ENCODE peak calls at places on chromosomes 11 and 22, in five cellular contexts. D is Peyer's patch, B is astrocyte of the cerebellum, Y is spleen, W is IMR-90. K is an unnamed sample.
A peak's percentile ranks its signal among the peaks of the same experiment; 100 is the strongest.

GRCh38 chr11:15412054-15412453 is 297.3 kb downstream of the INSC start:
- DNase-seq in B (no peak), D (no peak), W (no peak), Y (no peak), K (no peak)

GRCh38 chr22:44337658-44338004 is 24.9 kb upstream of the SHISAL1 start:
- DNase-seq in D (no peak), B (no peak), Y (no peak), W (peak; percentile 75), K (no peak)

GRCh38 chr22:17743661-17744411 is 30.4 kb downstream of the BID start:
- DNase-seq in Y (peak; percentile 68), W (no peak), B (no peak), D (no peak), K (no peak)

GRCh38 chr22:23230348-23231068 is 50.2 kb downstream of the BCR start:
- DNase-seq in Y (peak; percentile 35), W (no peak), B (no peak), D (peak; percentile 22), K (no peak)

GRCh38 chr11:106695506-106695905 is 322.8 kb downstream of the GUCY1A2 start:
- DNase-seq in Y (no peak), W (peak; percentile 83), D (no peak), B (no peak), K (peak; percentile 43)

GRCh38 chr11:34475656-34476055 is 36.9 kb downstream of the CAT start:
- DNase-seq in Y (no peak), B (no peak), D (no peak), W (no peak), K (no peak)

GRCh38 chr11:101797335-101797734 is 117.5 kb upstream of the CEP126 start:
- DNase-seq in Y (no peak), D (no peak), W (peak; percentile 70), B (no peak), K (no peak)

GRCh38 chr11:44112083-44112865 is 16.8 kb downstream of the EXT2 start:
- DNase-seq in D (no peak), Y (no peak), W (peak; percentile 76), B (peak; percentile 9), K (no peak)

GRCh38 chr11:96122601-96123044 is 198.7 kb upstream of the MTMR2 start:
- DNase-seq in W (peak; percentile 35), D (no peak), Y (no peak), B (peak; percentile 75), K (no peak)

GRCh38 chr11:17275376-17276235 is 933 bp upstream of the NUCB2 start:
- DNase-seq in B (no peak), D (no peak), W (no peak), Y (no peak), K (no peak)

GRCh38 chr11:17828311-17828751 is 93.8 kb downstream of the KCNC1 start:
- DNase-seq in W (peak; percentile 59), D (no peak), Y (no peak), B (no peak), K (no peak)

GRCh38 chr11:119134389-119134978 is 13.1 kb downstream of the HINFP start:
- DNase-seq in D (no peak), Y (no peak), W (no peak), B (no peak), K (no peak)

GRCh38 chr11:28559497-28559896 is 451.3 kb downstream of the METTL15 start:
- DNase-seq in D (no peak), Y (no peak), W (peak; percentile 83), B (peak; percentile 28), K (no peak)

GRCh38 chr11:73402834-73403185 is 26.6 kb downstream of the RELT start:
- DNase-seq in Y (no peak), W (no peak), B (no peak), D (no peak), K (no peak)

GRCh38 chr11:86205415-86206268 is 38.9 kb upstream of the EED start:
- DNase-seq in D (no peak), W (no peak), B (no peak), Y (no peak), K (no peak)

GRCh38 chr22:26674211-26675190 is 17.1 kb downstream of the MIAT start:
- DNase-seq in B (no peak), Y (peak; percentile 84), W (no peak), D (no peak), K (no peak)
- TF ChIP-seq CTCF in B (no peak), Y (no peak), W (no peak), D (no peak), K (no peak)

GRCh38 chr22:29997516-29997915 is 82.7 kb upstream of the HORMAD2 start:
- DNase-seq in W (no peak), Y (no peak), B (no peak), D (no peak), K (no peak)

GRCh38 chr22:30001459-30001858 is 78.8 kb upstream of the HORMAD2 start:
- DNase-seq in Y (no peak), B (no peak), W (no peak), D (no peak), K (no peak)

GRCh38 chr22:30000566-30000965 is 79.7 kb upstream of the HORMAD2 start:
- DNase-seq in Y (no peak), D (no peak), W (peak; percentile 82), B (no peak), K (no peak)

GRCh38 chr22:29994941-29995340 is 85.3 kb upstream of the HORMAD2 start:
- DNase-seq in W (peak; percentile 33), B (no peak), Y (no peak), D (no peak), K (peak; percentile 78)

GRCh38 chr22:29998627-29999026 is 81.6 kb upstream of the HORMAD2 start:
- DNase-seq in W (no peak), Y (no peak), B (no peak), D (no peak), K (no peak)
- TF ChIP-seq CTCF in W (no peak), Y (no peak), B (no peak), D (no peak), K (peak; percentile 47)

GRCh38 chr11:1705121-1706052 is 8.4 kb downstream of the KRTAP5-6 start:
- DNase-seq in D (no peak), B (peak; percentile 13), W (no peak), Y (peak; percentile 11), K (no peak)

GRCh38 chr11:1708716-1709115 is 11.7 kb downstream of the KRTAP5-6 start:
- DNase-seq in Y (peak; percentile 34), D (no peak), B (no peak), W (no peak), K (no peak)

GRCh38 chr11:1703146-1703545 is 6.2 kb downstream of the KRTAP5-6 start:
- DNase-seq in D (no peak), Y (no peak), B (no peak), W (no peak), K (no peak)

GRCh38 chr11:1707751-1708150 is 10.8 kb downstream of the KRTAP5-6 start:
- DNase-seq in B (no peak), W (no peak), Y (peak; percentile 9), D (no peak), K (no peak)

GRCh38 chr11:1706634-1707400 is 9.8 kb downstream of the KRTAP5-6 start:
- DNase-seq in B (no peak), W (no peak), D (no peak), Y (peak; percentile 76), K (no peak)
- TF ChIP-seq CTCF in B (no peak), W (peak; percentile 12), D (peak; percentile 22), Y (peak; percentile 17), K (no peak)

GRCh38 chr11:32888805-32889204 is 3.8 kb upstream of the QSER1 start:
- DNase-seq in B (no peak), W (peak; percentile 76), D (no peak), Y (no peak), K (no peak)

GRCh38 chr11:32884023-32884422 is 8.6 kb upstream of the QSER1 start:
- DNase-seq in D (no peak), W (no peak), Y (no peak), B (no peak), K (no peak)

GRCh38 chr11:32884770-32885384 is 7.7 kb upstream of the QSER1 start:
- DNase-seq in D (no peak), Y (no peak), W (no peak), B (no peak), K (no peak)

GRCh38 chr11:32885556-32885955 is 7.1 kb upstream of the QSER1 start:
- DNase-seq in D (no peak), Y (no peak), W (no peak), B (no peak), K (no peak)

GRCh38 chr11:32886180-32886579 is 6.4 kb upstream of the QSER1 start:
- DNase-seq in D (no peak), B (no peak), Y (no peak), W (no peak), K (no peak)
- TF ChIP-seq CTCF in D (no peak), B (no peak), Y (no peak), W (no peak), K (no peak)

GRCh38 chr11:65354265-65355012 is at the start of gene TIGD3:
- DNase-seq in B (peak; percentile 78), Y (peak; percentile 98), W (peak; percentile 91), D (peak; percentile 98), K (peak; percentile 75)
- TF ChIP-seq CTCF in B (no peak), Y (no peak), W (no peak), D (no peak), K (no peak)

GRCh38 chr11:59923813-59924212 is 14.4 kb upstream of the OOSP1 start:
- DNase-seq in D (no peak), Y (no peak), W (no peak), B (no peak), K (no peak)

GRCh38 chr11:59918494-59918893 is 19.7 kb upstream of the OOSP1 start:
- DNase-seq in D (no peak), Y (no peak), W (no peak), B (no peak), K (no peak)

DNA sequence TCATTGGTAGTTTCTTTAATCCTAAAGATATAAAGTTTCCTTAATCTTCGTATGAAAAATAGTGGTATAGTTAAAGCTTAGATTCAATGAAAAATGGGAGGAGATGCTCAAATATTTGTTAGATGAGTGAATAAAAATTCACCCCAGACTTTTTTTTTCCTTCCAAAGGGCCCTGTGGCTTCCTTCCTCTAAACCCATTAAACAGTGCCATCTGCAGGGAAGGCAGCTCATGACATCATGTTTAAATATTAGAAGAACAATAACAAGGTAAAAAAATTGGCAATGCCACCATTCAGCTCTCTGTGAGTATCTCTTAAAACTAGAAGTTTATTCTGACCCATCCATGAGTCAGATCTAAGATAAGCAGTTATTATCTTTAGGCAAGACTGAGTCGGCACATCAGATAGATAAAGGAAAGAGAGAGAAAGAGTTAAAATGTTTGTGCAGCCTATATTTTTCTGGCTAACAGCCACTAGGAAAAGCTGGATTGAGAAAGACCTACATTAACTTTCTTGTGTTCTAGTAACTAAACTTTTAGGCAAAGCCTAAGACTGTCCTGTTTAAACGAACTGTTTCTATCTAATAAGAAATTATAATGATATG is 19.1 kb upstream of the OOSP1 start:
- DNase-seq in W (peak; percentile 7), D (no peak), Y (no peak), B (peak; percentile 4), K (no peak)
- TF ChIP-seq CTCF in W (peak; percentile 52), D (peak; percentile 65), Y (no peak), B (peak; percentile 24), K (peak; percentile 71)

GRCh38 chr11:78720281-78720989 is 145.8 kb upstream of the NARS2 start:
- DNase-seq in D (no peak), B (no peak), W (no peak), Y (no peak), K (no peak)

GRCh38 chr11:78714539-78714938 is 139.9 kb upstream of the NARS2 start:
- DNase-seq in B (no peak), W (no peak), D (no peak), Y (no peak), K (no peak)

GRCh38 chr11:78711732-78712131 is 137.1 kb upstream of the NARS2 start:
- DNase-seq in Y (no peak), D (no peak), W (no peak), B (no peak), K (no peak)

GRCh38 chr11:78717031-78717430 is 142.4 kb upstream of the NARS2 start:
- DNase-seq in W (no peak), B (no peak), D (no peak), Y (no peak), K (no peak)

GRCh38 chr11:78715639-78716311 is 141.1 kb upstream of the NARS2 start:
- DNase-seq in D (peak; percentile 64), W (peak; percentile 91), Y (no peak), B (peak; percentile 56), K (peak; percentile 75)
- TF ChIP-seq CTCF in D (peak; percentile 65), W (peak; percentile 81), Y (no peak), B (peak; percentile 84), K (peak; percentile 95)